ENCODE peak calls at places on chromosomes 11 and 22, in five cellular contexts. J is transverse colon, W is left ventricle myocardium inferior, T is RWPE1, M is HL-60. P is an unnamed sample.

GRCh38 chr22:44202261-44202789 is 21.6 kb downstream of the PARVG start:
- DNase-seq in J (no peak), W (no peak), T (no peak), M (no peak), P (no peak)

GRCh38 chr11:47161134-47161854 is 15.4 kb downstream of the ARFGAP2 start:
- DNase-seq in J (peak), W (no peak), T (peak), M (peak), P (peak)

GRCh38 chr11:115287266-115287665 is 216.9 kb downstream of the CADM1 start:
- DNase-seq in J (no peak), W (no peak), T (no peak), M (no peak), P (no peak)

GRCh38 chr22:48820481-48821345 is 1007.0 kb downstream of the BRD1 start:
- DNase-seq in J (no peak), W (no peak), T (no peak), M (no peak), P (no peak)

GRCh38 chr22:30423296-30423958 is 2.1 kb upstream of the MTFP1 start:
- DNase-seq in J (peak), W (peak), T (peak), M (peak), P (peak)

GRCh38 chr11:36510567-36511020 is 522 bp upstream of the TRAF6 start:
- DNase-seq in J (no peak), W (no peak), T (peak), M (no peak), P (no peak)

GRCh38 chr22:50162391-50162956 is 8.1 kb upstream of the PANX2 start:
- DNase-seq in J (no peak), W (no peak), T (no peak), M (no peak), P (no peak)

GRCh38 chr11:76610371-76610770 is 60.2 kb downstream of the LRRC32 start:
- DNase-seq in J (no peak), W (no peak), T (no peak), M (no peak), P (no peak)

GRCh38 chr11:124736738-124737137 is 3.0 kb upstream of the NRGN start:
- DNase-seq in J (no peak), W (no peak), T (no peak), M (peak), P (no peak)

GRCh38 chr11:69052343-69053168 is 3.8 kb downstream of the TPCN2 start:
- DNase-seq in J (no peak), W (no peak), T (no peak), M (no peak), P (no peak)

GRCh38 chr11:118928108-118928869 is 2.6 kb upstream of the BCL9L start:
- DNase-seq in J (peak), W (peak), T (peak), M (peak), P (peak)

GRCh38 chr22:50713571-50714056 is 24.4 kb upstream of the ACR start:
- DNase-seq in J (no peak), W (peak), T (no peak), M (no peak), P (peak)

GRCh38 chr11:124970925-124971324 is 16.9 kb downstream of the CCDC15 start:
- DNase-seq in J (no peak), W (no peak), T (peak), M (peak), P (no peak)

GRCh38 chr11:86240164-86240563 is 4.4 kb upstream of the EED start:
- DNase-seq in J (no peak), W (no peak), T (no peak), M (no peak), P (no peak)

GRCh38 chr11:33187851-33188722 is 26.8 kb upstream of the CSTF3 start:
- DNase-seq in J (no peak), W (no peak), T (no peak), M (peak), P (no peak)

GRCh38 chr11:113313601-113314000 is 782 bp upstream of the TTC12 start:
- DNase-seq in J (no peak), W (no peak), T (no peak), M (no peak), P (no peak)

GRCh38 chr22:45868586-45869443 is 108.1 kb downstream of the WNT7B start:
- DNase-seq in J (no peak), W (no peak), T (no peak), M (peak), P (no peak)

GRCh38 chr11:121553806-121554205 is 101.0 kb upstream of the SORL1-AS1 start:
- DNase-seq in J (peak), W (no peak), T (peak), M (no peak), P (peak)

GRCh38 chr11:80838153-80838552 is 1397.3 kb upstream of the TENM4 start:
- DNase-seq in J (no peak), W (no peak), T (no peak), M (no peak), P (no peak)

GRCh38 chr22:47602732-47603131 is 840.3 kb downstream of the TBC1D22A start:
- DNase-seq in J (no peak), W (no peak), T (no peak), M (no peak), P (no peak)

GRCh38 chr11:123753110-123753509 is 1.2 kb downstream of the OR6X1 start:
- DNase-seq in J (no peak), W (no peak), T (no peak), M (no peak), P (no peak)

DNA sequence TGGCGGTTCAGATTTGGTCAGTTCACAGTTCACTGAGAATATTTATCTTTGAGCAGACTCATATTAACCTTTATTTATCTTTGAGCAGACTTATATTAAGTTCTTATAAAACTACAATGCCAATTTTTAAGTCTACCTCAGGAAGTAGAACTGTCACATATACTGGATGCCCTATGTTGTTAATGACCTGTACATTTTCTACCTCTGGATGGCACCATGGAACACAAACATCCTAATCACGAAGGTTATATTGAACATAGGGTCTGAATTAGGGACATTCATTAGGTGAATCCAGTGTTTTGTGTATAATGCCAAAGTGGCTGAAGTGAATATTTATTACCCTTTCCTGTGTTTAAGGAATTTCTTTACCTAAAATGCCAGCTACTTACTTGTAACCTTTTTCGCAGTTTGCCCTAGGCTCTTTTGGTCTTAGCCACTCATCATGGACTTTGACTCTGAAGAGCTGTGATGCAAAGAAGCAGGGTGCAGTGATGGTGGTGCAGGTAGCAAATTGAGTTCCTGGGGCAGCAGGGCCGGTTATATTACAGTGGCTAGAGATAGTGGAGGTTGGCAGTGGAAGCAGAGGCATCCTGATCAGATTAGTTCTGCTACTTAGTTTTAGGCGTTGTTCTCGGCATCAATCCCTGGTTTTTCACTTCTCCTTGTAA is 71.8 kb downstream of the STIM1 start:
- DNase-seq in J (no peak), W (no peak), T (no peak), M (no peak), P (no peak)
- TF ChIP-seq CTCF in J (no peak), W (no peak), T (no peak), M (no peak), P (no peak)

GRCh38 chr11:706957-707816 is 1.2 kb downstream of the EPS8L2 start:
- DNase-seq in J (peak), W (no peak), T (no peak), M (no peak), P (peak)
- TF ChIP-seq CTCF in J (peak), W (no peak), T (no peak), M (no peak), P (no peak)

GRCh38 chr11:12184696-12185095 is 74.3 kb downstream of the MICAL2 start:
- DNase-seq in J (no peak), W (no peak), T (no peak), M (no peak), P (no peak)

GRCh38 chr11:12187399-12187798 is 77.0 kb downstream of the MICAL2 start:
- DNase-seq in J (no peak), W (no peak), T (no peak), M (no peak), P (no peak)

GRCh38 chr11:12186683-12187082 is 76.3 kb downstream of the MICAL2 start:
- DNase-seq in J (no peak), W (no peak), T (no peak), M (no peak), P (no peak)

GRCh38 chr11:12185106-12185690 is 74.8 kb downstream of the MICAL2 start:
- DNase-seq in J (no peak), W (no peak), T (no peak), M (no peak), P (no peak)

GRCh38 chr11:12185914-12186313 is 75.5 kb downstream of the MICAL2 start:
- DNase-seq in J (no peak), W (no peak), T (no peak), M (no peak), P (no peak)
- TF ChIP-seq CTCF in J (no peak), W (no peak), T (no peak), M (no peak), P (no peak)

GRCh38 chr11:72702096-72702495 is 27.9 kb upstream of the PDE2A start:
- DNase-seq in J (no peak), W (peak), T (no peak), M (no peak), P (no peak)

GRCh38 chr11:72704028-72704782 is 30.0 kb upstream of the PDE2A start:
- DNase-seq in J (no peak), W (no peak), T (no peak), M (no peak), P (no peak)

GRCh38 chr11:72702842-72703241 is 28.6 kb upstream of the PDE2A start:
- DNase-seq in J (no peak), W (no peak), T (no peak), M (no peak), P (no peak)

GRCh38 chr11:72704783-72705287 is 30.6 kb upstream of the PDE2A start:
- DNase-seq in J (no peak), W (no peak), T (no peak), M (no peak), P (no peak)

GRCh38 chr11:72703281-72704008 is 29.2 kb upstream of the PDE2A start:
- DNase-seq in J (no peak), W (peak), T (no peak), M (no peak), P (no peak)
- TF ChIP-seq CTCF in J (no peak), W (no peak), T (no peak), M (no peak), P (no peak)

DNA sequence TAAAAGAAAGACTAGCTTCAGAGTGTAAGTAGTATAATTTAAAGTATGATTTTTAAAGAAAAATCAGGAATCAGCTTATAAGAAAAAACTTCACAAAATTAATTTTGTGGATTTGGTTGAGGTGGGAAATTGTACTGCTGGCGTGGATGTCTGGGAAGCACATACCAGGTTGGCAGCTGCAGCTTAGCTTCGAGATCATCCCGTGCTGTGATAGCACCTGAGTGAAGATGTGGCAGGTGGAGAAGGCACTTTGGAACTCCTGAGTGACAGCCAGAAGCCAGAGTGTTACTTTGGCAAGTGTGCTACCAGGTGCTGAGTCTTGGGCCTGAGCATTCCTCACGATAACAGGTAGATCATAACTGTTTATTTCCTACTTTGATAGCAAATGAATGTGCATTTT is 17.7 kb downstream of the ZC3H12C start:
- DNase-seq in J (no peak), W (no peak), T (no peak), M (no peak), P (no peak)
- TF ChIP-seq CTCF in J (no peak), W (no peak), T (no peak), M (no peak), P (no peak)